ENCODE peak calls at places on chromosome 10, in nine cellular contexts. E is A549, W is ovary, C is tibial nerve, A is HepG2, P is sigmoid colon, N is transverse colon, U is SK-N-SH, L is K562. K is an unnamed sample.

GRCh38 chr10:33706746-33707145 is 372.3 kb upstream of the NRP1 start:
- DNase-seq in E (no peak), W (no peak), C (peak), A (no peak), P (no peak), N (no peak), U (no peak), L (no peak), K (no peak)

GRCh38 chr10:35910234-35910633 is 268.1 kb upstream of the FZD8 start:
- DNase-seq in E (no peak), W (no peak), C (no peak), A (no peak), P (no peak), N (no peak), U (no peak), L (no peak), K (no peak)

GRCh38 chr10:119246862-119247549 is 39.6 kb downstream of the GRK5 start:
- DNase-seq in E (no peak), W (no peak), C (peak), A (no peak), P (no peak), N (no peak), U (no peak), L (no peak), K (no peak)

GRCh38 chr10:7945469-7946187 is 108.9 kb upstream of the GATA3 start:
- DNase-seq in E (no peak), W (no peak), C (no peak), A (peak), P (no peak), N (no peak), U (peak), L (no peak), K (no peak)

GRCh38 chr10:29378106-29378505 is 89.2 kb downstream of the LYZL1 start:
- DNase-seq in E (no peak), W (no peak), C (no peak), A (no peak), P (no peak), N (no peak), U (no peak), L (no peak), K (no peak)

GRCh38 chr10:68208424-68209042 is 23.4 kb downstream of the ATOH7 start:
- DNase-seq in E (peak), W (peak), C (no peak), A (peak), P (no peak), N (peak), U (peak), L (peak), K (no peak)

GRCh38 chr10:51999089-51999488 is 299.7 kb upstream of the CSTF2T start:
- DNase-seq in E (no peak), W (no peak), C (no peak), A (no peak), P (no peak), N (no peak), U (peak), L (no peak), K (no peak)

GRCh38 chr10:30384791-30385201 is 35.7 kb upstream of the MTPAP start:
- DNase-seq in E (peak), W (no peak), C (no peak), A (peak), P (no peak), N (no peak), U (peak), L (no peak), K (no peak)

GRCh38 chr10:44963772-44964633 is 4.4 kb downstream of the RASSF4 start:
- DNase-seq in E (no peak), W (no peak), C (peak), A (peak), P (peak), N (no peak), U (no peak), L (no peak), K (no peak)

GRCh38 chr10:34801066-34801738 is 13.9 kb downstream of the PARD3 start:
- DNase-seq in E (no peak), W (no peak), C (peak), A (no peak), P (no peak), N (peak), U (no peak), L (no peak), K (no peak)

DNA sequence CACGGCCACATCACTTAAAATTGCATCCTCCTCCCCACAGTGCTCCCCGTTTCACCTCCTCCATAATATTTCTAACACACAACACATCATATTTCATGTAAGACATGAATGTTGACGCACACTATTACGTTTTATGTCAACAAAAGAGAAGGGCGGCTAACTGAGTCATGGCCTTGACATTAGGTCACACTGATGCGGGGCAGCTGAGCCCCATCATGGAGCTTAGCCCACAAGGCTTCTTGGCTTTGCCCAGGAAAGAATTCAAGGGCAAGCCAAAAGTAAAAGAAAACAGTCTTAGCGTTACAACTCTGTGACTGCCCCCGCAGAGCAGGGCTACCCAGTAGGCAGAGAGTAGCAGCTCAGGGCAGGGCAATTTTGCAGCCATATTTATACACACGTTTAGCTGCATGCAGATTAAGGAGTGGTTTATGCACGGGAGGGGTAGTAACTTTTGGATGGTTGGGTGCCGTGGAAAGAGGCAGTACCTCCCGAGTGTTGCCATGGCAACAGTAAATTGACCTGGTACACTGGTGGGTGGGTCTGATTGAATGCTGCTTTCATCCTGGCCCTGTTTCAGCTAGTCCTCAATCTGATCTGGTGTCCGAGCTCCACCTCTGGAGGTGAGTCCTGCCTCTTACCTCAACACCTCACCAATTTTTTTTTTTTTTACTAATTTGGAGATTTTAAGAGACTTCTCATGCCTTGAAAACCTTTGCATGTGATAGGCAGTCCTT is 156.2 kb upstream of the FRMD4A start:
- DNase-seq in E (no peak), W (peak), C (no peak), A (no peak), P (no peak), N (no peak), U (no peak), L (no peak), K (no peak)
- TF ChIP-seq EP300 in E (no peak), W (no peak), C (no peak), A (no peak), P (no peak), N (no peak), U (no peak), L (no peak), K (no peak)

GRCh38 chr10:74825371-74826141 is 844 bp upstream of the KAT6B start:
- DNase-seq in E (peak), W (no peak), C (no peak), A (no peak), P (no peak), N (peak), U (peak), L (no peak), K (peak)
- TF ChIP-seq EP300 in E (no peak), W (no peak), C (no peak), A (peak), P (no peak), N (no peak), U (no peak), L (no peak), K (no peak)

GRCh38 chr10:96230527-96230926 is 40.8 kb downstream of the BLNK start:
- DNase-seq in E (no peak), W (no peak), C (no peak), A (no peak), P (no peak), N (no peak), U (no peak), L (no peak), K (no peak)

GRCh38 chr10:96233959-96234358 is 37.4 kb downstream of the BLNK start:
- DNase-seq in E (no peak), W (no peak), C (no peak), A (no peak), P (no peak), N (no peak), U (no peak), L (no peak), K (no peak)

GRCh38 chr10:96228408-96229019 is 42.9 kb downstream of the BLNK start:
- DNase-seq in E (no peak), W (no peak), C (no peak), A (peak), P (no peak), N (peak), U (no peak), L (no peak), K (no peak)

GRCh38 chr10:96227206-96227605 is 44.2 kb downstream of the BLNK start:
- DNase-seq in E (no peak), W (no peak), C (no peak), A (no peak), P (no peak), N (no peak), U (no peak), L (no peak), K (no peak)

DNA sequence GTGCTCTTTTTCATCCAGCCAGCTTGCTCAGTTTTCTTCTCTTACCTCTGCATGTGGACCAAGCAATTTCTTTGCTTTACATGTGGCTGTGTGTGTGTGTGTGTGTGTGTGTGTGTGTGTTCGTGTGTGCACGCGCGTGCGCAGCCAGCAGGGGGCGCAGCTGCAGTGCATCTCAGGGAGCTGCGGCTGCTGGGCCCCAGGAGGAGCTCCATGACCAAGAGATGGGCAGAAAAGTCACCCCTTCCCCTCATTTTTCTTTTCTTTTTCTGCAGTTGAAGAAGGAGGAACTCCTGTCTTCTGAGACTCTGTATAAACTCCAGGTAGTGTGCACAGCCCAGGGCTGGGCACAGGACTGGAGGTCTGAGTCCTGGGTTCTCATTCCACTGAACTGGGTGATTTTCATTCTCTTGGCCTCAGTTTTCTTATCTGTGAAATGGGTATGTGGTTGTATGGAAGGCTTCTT is 41.8 kb downstream of the BLNK start:
- DNase-seq in E (peak), W (peak), C (peak), A (peak), P (peak), N (peak), U (peak), L (peak), K (no peak)
- TF ChIP-seq EP300 in E (no peak), W (no peak), C (no peak), A (no peak), P (no peak), N (no peak), U (no peak), L (no peak), K (no peak)

DNA sequence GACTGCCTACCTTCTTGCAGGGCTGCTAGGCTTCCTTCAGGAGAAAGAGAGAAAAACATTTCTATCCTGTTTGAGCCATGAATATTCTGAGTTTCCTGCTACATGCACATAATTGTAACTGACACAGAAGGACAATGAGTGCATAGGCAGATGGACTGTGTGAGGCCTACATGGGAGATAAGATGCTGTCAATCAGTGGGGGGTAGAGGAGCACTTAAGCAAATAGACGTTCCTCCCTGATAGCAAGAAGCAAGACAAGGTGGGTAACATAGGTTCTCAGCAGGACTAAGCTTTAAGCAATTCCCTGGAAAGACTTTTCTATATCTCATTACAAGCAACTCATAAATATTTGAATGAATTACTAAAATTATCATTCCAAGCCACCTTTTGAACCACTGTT is 11.6 kb downstream of the ALDH18A1 start:
- DNase-seq in E (no peak), W (no peak), C (no peak), A (no peak), P (no peak), N (no peak), U (no peak), L (peak), K (no peak)
- TF ChIP-seq EP300 in E (no peak), W (no peak), C (no peak), A (no peak), P (no peak), N (no peak), U (no peak), L (no peak), K (no peak)

GRCh38 chr10:132036153-132036886 is 29.4 kb upstream of the JAKMIP3 start:
- DNase-seq in E (peak), W (peak), C (no peak), A (no peak), P (no peak), N (no peak), U (peak), L (no peak), K (no peak)
- TF ChIP-seq EP300 in E (no peak), W (no peak), C (no peak), A (no peak), P (no peak), N (no peak), U (no peak), L (no peak), K (no peak)

DNA sequence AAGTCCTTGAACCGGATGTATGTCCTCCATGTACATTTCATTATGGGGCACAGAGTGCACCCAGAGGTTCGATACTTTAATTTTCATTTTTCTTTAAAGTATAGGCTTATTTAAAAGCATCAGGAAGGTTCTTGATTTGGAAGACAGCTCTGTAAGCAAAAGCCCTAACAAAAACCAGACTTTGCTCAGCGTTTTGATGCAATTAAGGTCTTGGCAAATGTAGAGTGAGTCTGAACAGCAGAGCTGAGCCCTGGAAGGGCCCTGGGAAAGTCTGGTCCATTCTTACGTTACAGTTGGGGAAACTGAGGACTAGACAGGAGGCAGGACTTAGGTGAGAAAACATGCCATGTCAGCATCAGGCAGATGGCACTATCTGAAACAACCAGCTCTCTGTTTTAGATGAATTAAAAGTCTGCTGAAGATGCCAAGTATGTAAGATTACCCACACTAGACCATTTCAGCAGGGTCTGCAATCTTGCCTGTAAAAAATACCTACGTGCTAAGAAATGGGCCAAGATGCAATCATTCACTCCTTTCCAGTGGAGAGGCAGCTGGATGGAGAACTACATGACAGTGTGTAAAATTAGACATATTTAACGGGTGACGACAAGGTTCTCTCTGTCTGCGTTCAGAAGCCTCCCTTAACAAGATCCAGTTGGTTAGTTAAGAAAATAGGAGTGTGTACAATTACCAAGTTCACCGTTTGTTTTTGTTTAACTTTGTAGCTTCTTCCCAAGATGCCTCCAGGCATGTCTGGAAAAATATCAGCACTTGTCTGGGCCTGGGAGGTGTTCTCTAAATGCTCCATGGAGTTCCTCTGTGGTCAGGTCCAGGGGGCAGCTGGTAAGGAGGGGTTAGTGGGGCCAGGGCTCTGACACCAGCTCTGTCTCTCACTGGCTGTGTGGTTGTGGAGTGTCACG is 502.3 kb upstream of the ZMIZ1 start:
- DNase-seq in E (no peak), W (no peak), C (no peak), A (no peak), P (peak), N (no peak), U (peak), L (no peak), K (no peak)
- TF ChIP-seq EP300 in E (no peak), W (no peak), C (no peak), A (no peak), P (no peak), N (no peak), U (no peak), L (no peak), K (no peak)

DNA sequence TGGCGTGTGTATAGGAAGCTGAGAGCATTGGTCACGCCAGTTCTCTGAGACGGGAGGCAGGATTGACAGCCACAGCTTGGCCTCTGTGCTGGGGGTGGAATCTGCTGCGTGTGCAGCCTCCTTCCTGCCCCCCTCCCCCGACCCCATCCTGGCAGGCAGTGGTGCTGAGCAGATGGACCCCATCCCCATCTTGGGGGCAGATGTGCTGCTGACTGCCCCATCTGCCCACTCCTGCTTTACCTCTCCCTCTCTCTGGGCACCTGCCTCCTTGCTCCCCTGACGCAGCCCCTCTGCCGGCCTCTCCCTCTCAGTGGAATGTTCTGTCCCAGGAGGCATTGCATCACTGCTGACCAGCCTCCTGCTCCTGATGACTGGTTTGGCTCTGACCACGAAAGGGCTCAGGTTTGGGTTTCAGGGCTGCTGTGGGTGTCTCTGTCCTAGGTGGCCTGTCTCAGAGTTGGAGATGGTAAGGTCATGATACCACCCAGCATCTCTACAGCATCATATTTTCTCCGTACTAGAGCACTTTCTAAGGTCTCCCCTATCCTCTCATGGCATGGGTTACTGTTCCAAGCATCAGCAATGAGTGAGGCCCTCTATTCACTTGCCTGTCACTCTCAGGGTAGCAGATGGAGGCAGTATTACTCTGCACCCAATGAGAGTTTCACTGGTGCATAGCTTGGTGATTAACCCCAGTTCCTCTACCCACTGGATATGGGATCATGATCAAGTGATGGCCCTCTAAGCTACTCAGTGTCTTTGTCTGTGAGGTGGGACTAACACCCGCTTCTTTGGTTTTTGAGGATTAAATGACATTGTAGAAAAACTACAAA is 81.9 kb downstream of the RBM20 start:
- DNase-seq in E (no peak), W (no peak), C (no peak), A (no peak), P (no peak), N (no peak), U (no peak), L (no peak), K (no peak)
- TF ChIP-seq EP300 in E (no peak), W (no peak), C (no peak), A (no peak), P (no peak), N (no peak), U (no peak), L (no peak), K (no peak)

DNA sequence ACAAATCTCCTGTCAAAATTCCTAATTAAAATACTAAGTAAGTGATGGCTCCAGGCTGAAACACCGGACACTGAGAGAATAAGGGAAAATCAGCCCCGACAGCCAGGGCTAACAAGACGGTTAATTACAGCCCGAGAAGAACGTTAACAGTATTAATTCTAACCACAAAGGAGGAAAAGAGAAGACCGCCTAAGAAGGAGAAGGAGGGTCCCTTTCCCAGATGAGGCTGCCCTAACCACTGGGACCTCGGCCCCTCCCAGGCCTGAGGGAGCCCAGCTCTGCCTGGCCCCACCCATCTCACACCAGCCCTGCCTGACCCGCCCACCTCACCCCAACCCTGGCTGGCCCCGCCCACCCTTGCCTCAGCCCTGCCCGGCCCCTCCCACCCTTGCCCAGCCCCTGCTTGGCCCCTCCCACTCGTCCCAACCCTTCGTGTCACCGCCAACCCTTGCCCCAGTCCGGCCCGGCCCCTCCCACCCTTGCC is 51.3 kb downstream of the PWWP2B start:
- DNase-seq in E (peak), W (no peak), C (peak), A (no peak), P (no peak), N (peak), U (peak), L (peak), K (no peak)
- TF ChIP-seq EP300 in E (no peak), W (no peak), C (no peak), A (no peak), P (no peak), N (no peak), U (no peak), L (no peak), K (no peak)

GRCh38 chr10:27360581-27361172 is 120.1 kb upstream of the ACBD5 start:
- DNase-seq in E (peak), W (peak), C (peak), A (peak), P (peak), N (peak), U (peak), L (peak), K (no peak)
- TF ChIP-seq EP300 in E (no peak), W (no peak), C (peak), A (no peak), P (no peak), N (no peak), U (no peak), L (no peak), K (no peak)

GRCh38 chr10:127886371-127887051 is 6.2 kb downstream of the CLRN3 start:
- DNase-seq in E (no peak), W (no peak), C (no peak), A (no peak), P (no peak), N (peak), U (no peak), L (no peak), K (peak)
- TF ChIP-seq EP300 in E (no peak), W (no peak), C (no peak), A (no peak), P (no peak), N (no peak), U (no peak), L (no peak), K (no peak)